ENCODE peak calls at places on chromosomes 12 and 14, in four cellular contexts. G, E, T and N are unnamed samples.

GRCh38 chr14:90812109-90812508 is 4.1 kb downstream of the TTC7B start:
- DNase-seq in G (no peak), T (no peak), E (no peak), N (no peak)

GRCh38 chr12:40762072-40762471 is 69.8 kb downstream of the CNTN1 start:
- DNase-seq in E (no peak), G (no peak), T (no peak), N (no peak)

GRCh38 chr12:110841007-110841406 is 5.8 kb upstream of the CCDC63 start:
- DNase-seq in G (no peak), T (no peak), E (no peak), N (no peak)

GRCh38 chr14:63435838-63436237 is 107.3 kb downstream of the PPP2R5E start:
- DNase-seq in T (peak; percentile 91), G (peak; percentile 60), E (no peak), N (no peak)

GRCh38 chr12:3530548-3530947 is 39.5 kb downstream of the PRMT8 start:
- DNase-seq in G (no peak), T (no peak), E (no peak), N (no peak)

GRCh38 chr12:77645966-77646598 is 184.6 kb upstream of the NAV3 start:
- DNase-seq in G (no peak), T (no peak), E (no peak), N (no peak)

GRCh38 chr14:94641632-94641955 is 29.4 kb downstream of the SERPINA3 start:
- DNase-seq in G (no peak), E (no peak), T (no peak), N (no peak)

GRCh38 chr14:101108579-101109346 is 205.2 kb upstream of the RTL1 start:
- DNase-seq in E (no peak), T (no peak), G (no peak), N (no peak)

GRCh38 chr14:100076630-100077029 is 11.4 kb downstream of the EVL start:
- DNase-seq in E (no peak), T (peak; percentile 69), G (no peak), N (no peak)

GRCh38 chr12:124369055-124369900 is 74.4 kb downstream of the RFLNA start:
- DNase-seq in T (peak; percentile 96), G (peak; percentile 96), E (no peak), N (peak; percentile 95)

GRCh38 chr12:121124402-121125109 is 8.1 kb upstream of the P2RX7 start:
- DNase-seq in G (peak; percentile 17), E (no peak), T (peak; percentile 95), N (peak; percentile 17)

GRCh38 chr14:69335421-69335820 is 62.7 kb downstream of the ERH start:
- DNase-seq in E (no peak), G (no peak), T (no peak), N (peak; percentile 28)

GRCh38 chr12:117328556-117329100 is 32.8 kb downstream of the NOS1 start:
- DNase-seq in E (no peak), G (no peak), T (no peak), N (no peak)

GRCh38 chr12:12683725-12684124 is 12.3 kb downstream of the GPR19 start:
- DNase-seq in G (no peak), T (no peak), E (no peak), N (no peak)

GRCh38 chr14:71532349-71532748 is 399.9 kb upstream of the RGS6 start:
- DNase-seq in E (peak; percentile 12), T (peak; percentile 80), G (no peak), N (no peak)

GRCh38 chr12:15230751-15231150 is 9.5 kb upstream of the RERG start:
- DNase-seq in T (peak; percentile 78), G (no peak), E (no peak), N (peak; percentile 2)

GRCh38 chr14:103510311-103511021 is 12.2 kb downstream of the CKB start:
- DNase-seq in E (no peak), G (no peak), T (no peak), N (no peak)

GRCh38 chr12:65756956-65757511 is 67.2 kb upstream of the HMGA2 start:
- DNase-seq in T (no peak), E (no peak), G (no peak), N (no peak)

GRCh38 chr12:94599189-94599588 is 51.2 kb downstream of the TMCC3 start:
- DNase-seq in T (no peak), E (no peak), G (no peak), N (no peak)